ENCODE peak calls at places on chromosomes 4 and X, in five cellular contexts. H is IMR-90, R is fibroblast of lung, U is GM23248, O is endothelial cell of umbilical vein. Z is an unnamed sample. For H3K4me1, the result is how much of the 10 kb centered on the place peaks cover.

GRCh38 chr4:150123982-150124670 is 45.9 kb downstream of the DCLK2 start:
- DNase-seq in H (no peak), R (no peak), U (no peak), O (no peak), Z (no peak)

GRCh38 chr4:169975837-169976796 is 50.1 kb downstream of the MFAP3L start:
- DNase-seq in H (no peak), R (no peak), U (peak), O (no peak), Z (peak)

GRCh38 chr4:5021546-5021945 is 2.3 kb upstream of the CYTL1 start:
- DNase-seq in H (no peak), R (no peak), U (no peak), O (no peak), Z (no peak)

GRCh38 chr4:7073526-7074390 is 5.9 kb upstream of the GRPEL1 start:
- DNase-seq in H (peak), R (peak), U (peak), O (peak), Z (peak)

GRCh38 chrX:132219343-132219768 is at the start of gene RAP2C:
- DNase-seq in H (peak), R (peak), U (peak), O (peak), Z (peak)

GRCh38 chr4:123505077-123505456 is 108.5 kb downstream of the SPRY1 start:
- DNase-seq in H (peak), R (peak), U (no peak), O (no peak), Z (no peak)

GRCh38 chr4:124275-125081 is at the start of gene ZNF718:
- DNase-seq in H (peak), R (peak), U (peak), O (peak), Z (peak)

GRCh38 chr4:37628977-37629609 is 57.1 kb downstream of the RELL1 start:
- DNase-seq in H (peak), R (peak), U (peak), O (peak), Z (no peak)

GRCh38 chrX:47091149-47091775 is 13.0 kb downstream of the RGN start:
- DNase-seq in H (peak), R (peak), U (no peak), O (no peak), Z (no peak)

GRCh38 chrX:817759-818158 is 187.2 kb downstream of the SHOX start:
- DNase-seq in H (no peak), R (no peak), U (no peak), O (no peak), Z (no peak)

GRCh38 chr4:169060396-169061081 is 50.5 kb upstream of the CBR4 start:
- DNase-seq in H (no peak), R (no peak), U (peak), O (peak), Z (peak)

GRCh38 chr4:25767877-25768475 is 94.8 kb downstream of the SEL1L3 start:
- DNase-seq in H (peak), R (peak), U (peak), O (peak), Z (peak)

GRCh38 chrX:153477039-153477438 is 6.7 kb upstream of the HAUS7 start:
- DNase-seq in H (peak), R (peak), U (peak), O (peak), Z (no peak)

GRCh38 chrX:138710866-138711331 is 618 bp downstream of the FGF13 start:
- DNase-seq in H (no peak), R (no peak), U (peak), O (no peak), Z (no peak)

GRCh38 chr4:139734201-139734874 is 68.7 kb downstream of the MGST2 start:
- DNase-seq in H (peak), R (peak), U (peak), O (no peak), Z (no peak)

GRCh38 chr4:163492951-163493504 is 1.5 kb upstream of the TMA16 start:
- DNase-seq in H (no peak), R (no peak), U (peak), O (peak), Z (no peak)

GRCh38 chrX:136714626-136715599 is 65.8 kb downstream of the ARHGEF6 start:
- DNase-seq in H (no peak), R (no peak), U (no peak), O (no peak), Z (no peak)

GRCh38 chrX:25288676-25289075 is 272.9 kb upstream of the ARX start:
- DNase-seq in H (no peak), R (no peak), U (no peak), O (no peak), Z (no peak)

GRCh38 chr4:169604131-169604900 is 8.1 kb downstream of the NEK1 start:
- DNase-seq in H (peak), R (peak), U (peak), O (peak), Z (no peak)

GRCh38 chr4:156992943-156993342 is 21.3 kb upstream of the PDGFC start:
- DNase-seq in H (peak), R (no peak), U (peak), O (no peak), Z (no peak)

GRCh38 chr4:183611210-183611830 is 47.7 kb downstream of the RWDD4 start:
- DNase-seq in H (no peak), R (no peak), U (no peak), O (no peak), Z (no peak)

GRCh38 chrX:130771648-130772312 is 131.2 kb downstream of the ENOX2 start:
- DNase-seq in H (no peak), R (no peak), U (no peak), O (no peak), Z (no peak)

GRCh38 chr4:143329985-143330384 is 6.7 kb upstream of the GAB1 start:
- DNase-seq in H (no peak), R (no peak), U (no peak), O (no peak), Z (no peak)

GRCh38 chrX:154458116-154458953 is at the start of gene PLXNA3:
- DNase-seq in H (no peak), R (no peak), U (peak), O (no peak), Z (no peak)

GRCh38 chr4:119218093-119218492 is 5.6 kb downstream of the USP53 start:
- DNase-seq in H (no peak), R (no peak), U (no peak), O (no peak), Z (no peak)
- H3K4me1 ChIP-seq in H (under half), R (under half), U (under half), O (under half), Z (under half)

GRCh38 chr4:173424899-173425805 is 26.2 kb upstream of the SCRG1 start:
- DNase-seq in H (peak), R (peak), U (peak), O (no peak), Z (no peak)
- H3K9ac ChIP-seq in H (no peak), R (no peak), U (peak), O (no peak), Z (no peak)

GRCh38 chr4:30718889-30719252 is 1.3 kb upstream of the PCDH7 start:
- DNase-seq in H (peak), R (peak), U (peak), O (peak), Z (no peak)
- H3K27ac ChIP-seq in H (peak), R (peak), U (no peak), O (peak), Z (peak)

GRCh38 chr4:61427818-61428495 is 227.8 kb downstream of the ADGRL3 start:
- DNase-seq in H (no peak), R (no peak), U (no peak), O (no peak), Z (no peak)
- H3K4me1 ChIP-seq in H (under half), R (under half), U (under half), O (under half), Z (under half)

GRCh38 chr4:2787230-2788100 is 5.4 kb upstream of the SH3BP2 start:
- DNase-seq in H (no peak), R (no peak), U (no peak), O (no peak), Z (peak)
- H3K9ac ChIP-seq in H (no peak), R (no peak), U (no peak), O (no peak), Z (no peak)